ENCODE peak calls at places on chromosomes 6 and 20, in four cellular contexts. H, M, B and F are unnamed samples.

GRCh38 chr20:32526125-32526524 is 59.0 kb downstream of the NOL4L start:
- DNase-seq in H (no peak), M (no peak), B (no peak), F (no peak)

GRCh38 chr20:60371456-60371855 is 413.2 kb downstream of the CDH26 start:
- DNase-seq in H (no peak), M (no peak), B (no peak), F (no peak)

GRCh38 chr20:51444472-51444871 is 98.0 kb downstream of the NFATC2 start:
- DNase-seq in H (peak; percentile 60), M (no peak), B (no peak), F (no peak)

GRCh38 chr6:88612631-88613030 is 350.8 kb downstream of the RNGTT start:
- DNase-seq in H (no peak), M (no peak), B (no peak), F (no peak)

GRCh38 chr6:53975966-53976610 is 135.2 kb upstream of the MLIP start:
- DNase-seq in H (no peak), M (no peak), B (no peak), F (no peak)

GRCh38 chr6:39200498-39201020 is 28.7 kb downstream of the KCNK5 start:
- DNase-seq in H (no peak), M (no peak), B (no peak), F (no peak)

GRCh38 chr6:51292659-51293058 is 474.0 kb downstream of the TFAP2B start:
- DNase-seq in H (no peak), M (no peak), B (no peak), F (no peak)

GRCh38 chr20:56091635-56092180 is 86.4 kb upstream of the CBLN4 start:
- DNase-seq in H (no peak), M (no peak), B (no peak), F (no peak)

GRCh38 chr6:118335325-118335724 is 212.8 kb upstream of the PLN start:
- DNase-seq in H (no peak), M (no peak), B (no peak), F (no peak)

GRCh38 chr20:63206878-63207277 is 9.1 kb downstream of the YTHDF1 start:
- DNase-seq in H (no peak), M (no peak), B (no peak), F (peak; percentile 7)

GRCh38 chr6:27720607-27721580 is 191.3 kb downstream of the OR2B2 start:
- DNase-seq in H (no peak), M (no peak), B (no peak), F (no peak)

GRCh38 chr20:4173142-4173541 is 157.8 kb upstream of the RNF24 start:
- DNase-seq in H (no peak), M (no peak), B (no peak), F (no peak)

GRCh38 chr6:6243846-6244245 is 76.6 kb downstream of the F13A1 start:
- DNase-seq in H (no peak), M (no peak), B (no peak), F (no peak)

GRCh38 chr20:37837934-37838333 is 65.0 kb upstream of the VSTM2L start:
- DNase-seq in H (no peak), M (no peak), B (no peak), F (no peak)

GRCh38 chr6:138572200-138572875 is 73.0 kb upstream of the NHSL1 start:
- DNase-seq in H (peak; percentile 57), M (peak; percentile 84), B (no peak), F (no peak)

GRCh38 chr6:159042003-159042823 is 2.6 kb downstream of the TAGAP start:
- DNase-seq in H (peak; percentile 46), M (peak; percentile 68), B (peak; percentile 72), F (peak; percentile 38)

GRCh38 chr6:159041181-159041580 is 3.6 kb downstream of the TAGAP start:
- DNase-seq in H (no peak), M (no peak), B (no peak), F (no peak)

GRCh38 chr6:159038914-159039884 is 5.6 kb downstream of the TAGAP start:
- DNase-seq in H (no peak), M (no peak), B (no peak), F (no peak)

GRCh38 chr6:159037746-159038290 is 7.0 kb downstream of the TAGAP start:
- DNase-seq in H (no peak), M (no peak), B (no peak), F (no peak)

DNA sequence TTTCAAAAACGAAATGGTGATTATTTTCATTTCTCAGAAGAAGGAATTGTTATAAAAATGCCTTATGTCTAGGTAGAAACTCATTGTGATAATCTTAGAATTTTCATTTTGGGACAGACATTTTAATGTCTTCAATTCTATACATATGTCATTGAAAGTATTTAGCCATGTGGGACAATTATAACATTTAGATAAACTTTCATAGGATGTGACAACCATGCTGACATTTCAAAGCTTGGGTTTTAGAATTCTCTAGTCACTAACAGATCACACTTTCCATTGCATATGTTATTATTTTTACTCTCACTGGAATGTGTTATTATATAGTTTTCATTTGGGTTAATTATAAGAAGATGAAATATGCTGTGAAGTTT is 4.9 kb downstream of the TAGAP start:
- DNase-seq in H (no peak), M (no peak), B (no peak), F (no peak)
- H3K27ac ChIP-seq in H (peak overlapping the region; percentile 62), M (no peak overlapping the region), B (peak overlapping the region; percentile 81), F (no peak overlapping the region)

DNA sequence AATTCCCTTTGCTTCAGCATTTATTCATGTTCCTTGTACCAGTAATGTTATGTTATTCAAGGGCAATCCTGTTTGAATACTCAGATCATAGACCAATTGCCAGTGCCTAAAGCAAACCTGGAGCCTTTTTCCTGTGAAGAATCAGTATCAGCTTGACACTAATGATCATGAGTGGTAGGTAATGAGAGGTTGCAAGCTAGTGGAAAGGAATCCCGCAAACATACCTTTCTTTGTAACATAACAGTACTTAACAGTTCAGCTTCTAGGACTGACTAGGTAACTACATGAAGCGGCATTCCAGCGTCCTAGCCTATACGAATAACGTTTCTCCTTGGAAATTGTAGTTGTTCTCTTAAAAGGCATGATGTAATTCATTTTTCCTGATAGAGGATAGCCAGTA is 253.7 kb downstream of the TMEM242 start:
- DNase-seq in H (no peak), M (no peak), B (no peak), F (no peak)
- H3K27ac ChIP-seq in H (no peak overlapping the region), M (no peak overlapping the region), B (no peak overlapping the region), F (no peak overlapping the region)

GRCh38 chr20:1844723-1845523 is 50.3 kb upstream of the SIRPA start:
- DNase-seq in H (no peak), M (no peak), B (no peak), F (no peak)

GRCh38 chr20:1847780-1848179 is 47.4 kb upstream of the SIRPA start:
- DNase-seq in H (no peak), M (no peak), B (no peak), F (no peak)

GRCh38 chr20:1848378-1848777 is 46.8 kb upstream of the SIRPA start:
- DNase-seq in H (no peak), M (no peak), B (no peak), F (no peak)

GRCh38 chr20:1846341-1846740 is 48.9 kb upstream of the SIRPA start:
- DNase-seq in H (no peak), M (no peak), B (no peak), F (no peak)

DNA sequence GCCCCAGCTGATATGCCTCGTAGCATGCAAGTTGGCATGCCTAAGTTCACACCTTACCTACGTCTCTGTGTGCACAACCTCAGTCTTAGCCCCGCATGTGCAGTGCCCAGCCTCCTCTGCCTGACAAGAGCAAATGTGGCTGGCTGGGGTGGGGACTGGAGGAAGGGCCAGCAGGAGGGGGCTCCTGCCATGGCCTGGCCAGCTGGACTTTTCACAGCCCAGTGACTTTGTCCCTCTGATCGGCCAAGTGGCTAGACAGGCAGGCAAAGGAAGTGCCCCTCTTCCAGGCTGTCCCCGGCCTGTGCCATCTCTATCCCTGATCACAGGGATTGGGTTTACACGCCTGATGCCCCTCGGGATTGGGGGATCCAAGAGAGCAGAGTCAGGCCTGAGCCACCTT is 49.5 kb upstream of the SIRPA start:
- DNase-seq in H (no peak), M (no peak), B (no peak), F (no peak)
- H3K27ac ChIP-seq in H (no peak overlapping the region), M (no peak overlapping the region), B (no peak overlapping the region), F (no peak overlapping the region)

GRCh38 chr6:3334579-3334978 is 75.8 kb downstream of the PSMG4 start:
- DNase-seq in H (no peak), M (peak; percentile 46), B (no peak), F (no peak)
- H3K27ac ChIP-seq in H (no peak overlapping the region), M (no peak overlapping the region), B (no peak overlapping the region), F (no peak overlapping the region)

DNA sequence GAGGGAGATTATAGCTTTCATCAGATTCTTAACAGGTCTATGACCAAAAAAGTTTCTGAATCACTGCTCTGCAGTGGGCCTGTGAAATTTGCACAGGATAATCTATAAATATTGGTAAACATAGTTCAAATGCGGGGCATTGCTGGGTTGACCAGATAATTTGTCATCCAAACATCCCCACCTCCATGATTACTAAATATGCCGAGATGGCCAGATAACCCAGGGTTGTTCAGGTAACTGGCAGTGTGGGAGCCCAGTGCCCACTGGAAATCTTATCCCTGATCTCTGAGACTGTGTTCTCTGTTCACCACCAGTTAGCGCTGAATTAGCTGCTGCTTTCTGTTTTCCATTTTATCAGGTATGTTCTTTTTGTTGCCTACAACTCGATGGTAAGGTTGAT is 21.4 kb downstream of the PTK7 start:
- DNase-seq in H (no peak), M (no peak), B (no peak), F (no peak)
- H3K27ac ChIP-seq in H (peak overlapping the region; percentile 73), M (peak overlapping the region; percentile 73), B (no peak overlapping the region), F (no peak overlapping the region)

DNA sequence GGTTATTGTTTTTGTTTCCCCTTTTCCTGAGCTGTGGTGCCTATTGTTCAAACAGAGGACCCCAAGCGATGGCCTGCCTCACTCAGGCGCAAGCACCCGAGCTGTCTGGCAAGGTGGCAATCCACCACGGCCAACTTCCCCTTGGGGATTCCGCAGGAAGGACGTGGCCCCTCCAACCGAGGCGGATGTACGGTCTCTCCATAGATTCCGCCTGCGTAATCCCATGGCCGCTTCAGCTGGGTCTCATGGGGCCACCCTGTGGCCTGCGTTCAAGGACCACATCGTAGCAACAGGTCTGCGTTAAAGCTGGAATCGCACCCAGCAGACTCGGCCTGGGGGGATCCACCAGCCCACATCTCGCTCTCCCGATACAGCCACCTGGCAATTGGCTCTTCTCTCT is 79.9 kb downstream of the CEBPB start:
- DNase-seq in H (no peak), M (no peak), B (no peak), F (no peak)
- H3K27ac ChIP-seq in H (no peak overlapping the region), M (no peak overlapping the region), B (no peak overlapping the region), F (peak overlapping the region; percentile 14)

GRCh38 chr6:5036309-5036708 is 32.5 kb upstream of the RPP40 start:
- DNase-seq in H (no peak), M (no peak), B (no peak), F (no peak)
- H3K27ac ChIP-seq in H (no peak overlapping the region), M (no peak overlapping the region), B (no peak overlapping the region), F (no peak overlapping the region)

DNA sequence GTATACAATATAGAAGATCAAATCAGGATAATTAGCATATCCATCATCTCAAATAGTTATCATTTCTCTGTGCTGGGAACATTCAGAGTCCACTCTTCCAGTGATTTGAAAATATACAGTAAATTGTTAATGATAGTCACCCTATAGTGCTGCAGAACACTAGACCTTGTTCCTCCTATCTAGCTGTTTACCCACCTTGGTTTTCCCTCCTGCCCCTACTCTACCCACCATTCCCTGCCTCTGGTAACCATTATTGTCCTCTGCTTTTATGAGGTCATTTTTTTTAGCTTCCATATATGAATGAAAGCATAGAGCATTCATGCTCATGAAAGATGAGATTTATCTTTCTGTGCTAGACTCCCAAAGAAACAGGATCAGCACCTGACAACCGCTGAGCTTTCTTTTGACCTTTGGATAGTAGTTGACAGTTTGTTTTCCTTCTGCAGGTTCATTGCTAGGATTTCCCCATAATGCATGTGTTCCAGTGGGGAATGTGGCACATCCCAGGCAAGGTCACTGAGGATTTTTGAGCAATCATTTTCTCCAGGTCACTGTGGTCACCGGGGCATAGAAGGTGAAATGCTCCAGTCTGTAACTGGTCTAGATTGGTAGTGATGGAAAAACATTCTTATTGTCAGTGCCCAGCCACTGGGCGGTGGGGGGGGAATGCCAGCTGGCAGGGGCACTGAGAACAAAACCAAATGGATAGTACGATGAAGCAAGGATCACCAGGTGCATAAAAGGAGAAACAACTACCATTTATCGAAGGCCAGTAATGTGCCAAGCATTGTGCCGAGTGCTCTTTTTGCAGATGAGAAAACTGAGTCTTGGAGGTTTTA is 33.6 kb upstream of the BCAS1 start:
- DNase-seq in H (no peak), M (no peak), B (no peak), F (no peak)
- H3K27ac ChIP-seq in H (no peak overlapping the region), M (no peak overlapping the region), B (no peak overlapping the region), F (no peak overlapping the region)